ENCODE peak calls at places on chromosomes 3 and 15, in six cellular contexts. B is heart left ventricle; P is CD8-positive, alpha-beta T cell; O is Calu3; L is GM13977; C is neural crest cell. N is an unnamed sample.

GRCh38 chr15:90367578-90367977 is 15.5 kb downstream of the ZNF774 start:
- DNase-seq in B (no peak), P (no peak), O (no peak), L (no peak), C (no peak), N (no peak)

GRCh38 chr15:70974004-70974832 is 81.6 kb downstream of the LRRC49 start:
- DNase-seq in B (no peak), P (no peak), O (peak), L (no peak), C (no peak), N (no peak)

GRCh38 chr3:113138839-113139743 is 72.3 kb upstream of the BOC start:
- DNase-seq in B (no peak), P (no peak), O (no peak), L (no peak), C (no peak), N (no peak)

GRCh38 chr15:76217029-76217866 is 94.0 kb downstream of the ETFA start:
- DNase-seq in B (no peak), P (no peak), O (peak), L (no peak), C (no peak), N (no peak)

GRCh38 chr3:35296533-35296932 is 342.8 kb upstream of the ARPP21 start:
- DNase-seq in B (no peak), P (no peak), O (no peak), L (peak), C (no peak), N (no peak)

GRCh38 chr15:96338772-96339661 is 8.5 kb downstream of the NR2F2 start:
- DNase-seq in B (no peak), P (no peak), O (no peak), L (no peak), C (no peak), N (no peak)

GRCh38 chr15:54519577-54519976 is 541.3 kb downstream of the UNC13C start:
- DNase-seq in B (no peak), P (no peak), O (no peak), L (no peak), C (no peak), N (no peak)

GRCh38 chr3:148078659-148079058 is 619.0 kb upstream of the AGTR1 start:
- DNase-seq in B (no peak), P (no peak), O (no peak), L (no peak), C (no peak), N (no peak)

GRCh38 chr15:98889930-98890695 is 117.5 kb downstream of the PGPEP1L start:
- DNase-seq in B (no peak), P (no peak), O (no peak), L (no peak), C (no peak), N (no peak)

GRCh38 chr3:167602041-167602440 is 51.7 kb downstream of the WDR49 start:
- DNase-seq in B (no peak), P (no peak), O (no peak), L (no peak), C (no peak), N (no peak)

GRCh38 chr15:81809543-81809942 is 236.3 kb downstream of the MEX3B start:
- DNase-seq in B (no peak), P (no peak), O (peak), L (no peak), C (no peak), N (no peak)

GRCh38 chr3:136862611-136862951 is 573 bp downstream of the NCK1 start:
- DNase-seq in B (peak), P (peak), O (peak), L (peak), C (no peak), N (peak)

GRCh38 chr3:158713094-158713499 is 19.2 kb downstream of the RARRES1 start:
- DNase-seq in B (no peak), P (no peak), O (no peak), L (no peak), C (no peak), N (no peak)

GRCh38 chr15:70643783-70644125 is 119.6 kb downstream of the UACA start:
- DNase-seq in B (no peak), P (no peak), O (peak), L (no peak), C (no peak), N (no peak)

GRCh38 chr3:134369861-134370596 is 4.2 kb downstream of the AMOTL2 start:
- DNase-seq in B (peak), P (no peak), O (no peak), L (no peak), C (no peak), N (no peak)

GRCh38 chr3:110814170-110815007 is 257.2 kb upstream of the NECTIN3 start:
- DNase-seq in B (no peak), P (no peak), O (peak), L (peak), C (peak), N (no peak)

GRCh38 chr3:37704129-37704528 is 157.6 kb upstream of the CTDSPL start:
- DNase-seq in B (no peak), P (no peak), O (no peak), L (no peak), C (no peak), N (no peak)

GRCh38 chr3:37703633-37704032 is 158.0 kb upstream of the CTDSPL start:
- DNase-seq in B (no peak), P (no peak), O (no peak), L (no peak), C (no peak), N (no peak)

GRCh38 chr3:37701729-37702128 is 160.0 kb upstream of the CTDSPL start:
- DNase-seq in B (no peak), P (no peak), O (no peak), L (no peak), C (no peak), N (no peak)

GRCh38 chr3:37702478-37703154 is 159.1 kb upstream of the CTDSPL start:
- DNase-seq in B (no peak), P (no peak), O (no peak), L (no peak), C (no peak), N (no peak)

DNA sequence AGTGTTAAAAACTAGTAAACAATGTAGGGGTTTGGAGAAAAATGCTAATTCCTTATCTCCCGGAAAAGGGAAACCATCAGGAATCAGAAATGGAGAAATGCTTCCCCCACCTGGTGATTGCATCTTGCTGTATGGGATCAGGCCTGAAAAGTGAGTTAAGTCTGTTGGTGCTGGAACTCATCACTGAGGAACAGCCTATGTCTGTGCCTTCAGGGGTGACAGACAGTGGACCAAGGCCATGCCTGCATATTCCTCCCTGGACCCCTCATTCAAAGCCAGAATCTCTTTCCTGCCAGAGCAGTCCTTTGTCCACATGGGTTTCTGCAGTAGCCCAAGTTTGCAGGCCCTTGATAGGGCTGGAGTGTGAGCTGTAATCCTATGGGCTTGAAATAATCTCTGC is 160.8 kb upstream of the CTDSPL start:
- DNase-seq in B (no peak), P (no peak), O (no peak), L (no peak), C (no peak), N (no peak)
- TF ChIP-seq CTCF in B (peak), P (no peak), O (no peak), L (no peak), C (no peak), N (no peak)

DNA sequence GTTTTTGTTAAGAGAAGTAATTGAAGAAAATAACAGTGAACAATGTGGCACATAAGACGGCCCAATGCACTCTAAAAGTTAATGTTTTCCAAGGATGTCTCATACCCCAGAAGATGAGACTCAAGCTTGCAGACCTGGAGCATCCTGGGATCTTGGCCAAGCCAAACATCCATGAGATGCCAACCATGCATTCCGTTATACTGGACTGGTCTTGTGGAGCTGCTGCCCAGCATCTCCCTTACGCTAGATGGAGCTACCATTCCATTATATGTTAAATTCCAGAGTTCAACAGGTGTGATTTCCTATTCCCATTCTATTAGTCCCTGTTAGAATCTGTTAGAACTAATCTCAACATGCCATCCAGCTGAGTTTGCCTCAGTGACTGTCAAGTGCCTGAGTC is 181.8 kb downstream of the PDCD6IP start:
- DNase-seq in B (no peak), P (no peak), O (peak), L (no peak), C (no peak), N (no peak)
- TF ChIP-seq CTCF in B (peak), P (no peak), O (peak), L (peak), C (peak), N (peak)

GRCh38 chr3:58418227-58418626 is 15.4 kb downstream of the PDHB start:
- DNase-seq in B (no peak), P (no peak), O (no peak), L (no peak), C (no peak), N (no peak)
- TF ChIP-seq CTCF in B (no peak), P (no peak), O (no peak), L (no peak), C (no peak), N (no peak)

DNA sequence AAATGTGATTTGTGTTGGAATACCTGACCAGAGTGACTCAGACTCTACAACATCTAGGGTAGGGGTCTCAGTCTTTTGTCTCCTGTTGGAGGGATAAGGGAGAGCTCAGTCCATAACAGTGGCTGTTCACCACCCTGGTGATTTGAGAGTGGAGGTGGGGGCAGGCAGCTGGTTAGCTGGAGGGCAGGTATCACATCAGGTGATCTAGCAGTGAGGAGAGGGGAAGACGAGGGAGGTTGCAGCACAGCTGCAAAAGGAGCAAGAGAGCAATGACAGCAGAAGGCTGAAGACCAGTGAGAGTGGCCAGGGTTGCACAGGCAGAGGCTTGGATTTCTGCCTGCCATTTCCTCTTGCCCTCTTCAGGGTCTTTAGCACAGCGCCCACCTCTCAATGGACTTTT is 38.4 kb downstream of the PLCL2 start:
- DNase-seq in B (no peak), P (no peak), O (no peak), L (no peak), C (no peak), N (no peak)
- TF ChIP-seq CTCF in B (no peak), P (no peak), O (no peak), L (no peak), C (no peak), N (no peak)

GRCh38 chr3:127746400-127747057 is 73.8 kb downstream of the ABTB1 start:
- DNase-seq in B (peak), P (no peak), O (peak), L (no peak), C (no peak), N (no peak)
- TF ChIP-seq CTCF in B (peak), P (no peak), O (peak), L (peak), C (no peak), N (no peak)

DNA sequence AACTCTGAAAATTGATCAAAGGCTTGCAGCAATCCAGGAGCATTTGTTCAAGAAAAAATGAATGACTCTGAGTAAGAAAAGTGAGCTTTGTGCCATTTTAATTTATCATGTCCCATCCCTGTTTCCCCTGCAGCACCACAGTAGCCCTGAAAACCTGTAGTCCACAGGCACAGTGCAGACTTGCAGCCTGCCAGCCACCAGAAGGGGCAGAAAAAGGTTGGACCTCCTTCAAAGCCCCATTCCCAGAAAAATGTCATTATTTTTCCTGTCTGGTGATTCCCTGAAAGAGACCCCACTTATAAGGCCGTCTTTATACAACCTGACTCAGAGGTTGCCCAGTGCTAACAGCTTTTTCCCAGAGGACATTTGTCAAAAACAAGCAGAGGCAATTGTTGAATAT is 137.0 kb upstream of the PLXNA1 start:
- DNase-seq in B (no peak), P (no peak), O (no peak), L (no peak), C (no peak), N (no peak)
- TF ChIP-seq CTCF in B (no peak), P (no peak), O (no peak), L (no peak), C (no peak), N (no peak)

GRCh38 chr3:32734756-32735155 is 49.8 kb downstream of the CNOT10 start:
- DNase-seq in B (no peak), P (no peak), O (no peak), L (no peak), C (no peak), N (no peak)

DNA sequence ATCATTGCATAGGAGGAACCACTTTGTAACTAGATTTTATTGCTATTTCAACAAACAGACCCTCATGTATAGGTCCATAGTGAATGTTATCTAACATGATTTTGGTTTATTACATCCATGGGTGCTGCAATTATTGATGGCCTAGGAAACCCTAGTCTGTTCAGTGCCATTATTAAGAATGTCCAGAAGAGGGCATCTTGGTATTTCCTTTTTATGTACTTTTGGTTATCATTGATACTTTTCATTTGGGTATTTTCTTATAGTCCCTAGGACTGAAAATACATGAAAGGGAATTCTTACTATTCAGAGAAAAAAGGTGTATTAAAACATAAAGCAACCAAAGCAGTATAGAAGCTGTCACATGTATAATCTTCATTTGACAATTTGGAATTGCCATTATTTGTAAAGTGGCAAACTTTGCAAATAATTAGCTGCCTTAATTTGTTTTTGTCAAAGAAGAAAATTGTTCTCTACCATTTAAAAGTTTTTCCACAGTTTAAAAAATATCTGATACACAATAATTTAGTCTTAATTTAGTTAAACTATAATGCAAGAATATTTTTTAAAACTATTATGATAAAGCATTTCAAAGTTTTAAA is 48.7 kb downstream of the CNOT10 start:
- DNase-seq in B (no peak), P (no peak), O (no peak), L (peak), C (no peak), N (peak)
- TF ChIP-seq CTCF in B (peak), P (peak), O (peak), L (peak), C (peak), N (peak)

GRCh38 chr3:119145500-119146167 is at the start of gene TEX55:
- DNase-seq in B (no peak), P (no peak), O (peak), L (peak), C (no peak), N (peak)
- TF ChIP-seq CTCF in B (peak), P (peak), O (no peak), L (peak), C (peak), N (peak)

GRCh38 chr3:123907720-123908119 is 23.6 kb upstream of the MYLK start:
- DNase-seq in B (no peak), P (no peak), O (no peak), L (no peak), C (no peak), N (no peak)
- TF ChIP-seq CTCF in B (no peak), P (no peak), O (no peak), L (no peak), C (no peak), N (no peak)

N was measured in GM10248.